ENCODE peak calls at places on chromosomes 16 and 17, in four cellular contexts. E is AG10803; X is cardiac muscle cell; J is CD8-positive, alpha-beta T cell. U is an unnamed sample.

GRCh38 chr16:55000595-55000994 is 69.9 kb downstream of the IRX5 start:
- DNase-seq in J (no peak), X (peak), E (peak), U (no peak)

GRCh38 chr17:7982666-7983065 is 19.7 kb upstream of the GUCY2D start:
- DNase-seq in X (peak), E (peak), J (no peak), U (no peak)

GRCh38 chr16:19707699-19708497 is 10.1 kb downstream of the KNOP1 start:
- DNase-seq in J (no peak), X (no peak), E (no peak), U (no peak)

GRCh38 chr17:36849871-36850348 is 87.4 kb upstream of the LHX1 start:
- DNase-seq in J (no peak), E (peak), X (peak), U (no peak)

GRCh38 chr17:51391992-51392654 is 131.8 kb downstream of the UTP18 start:
- DNase-seq in J (no peak), E (no peak), X (no peak), U (no peak)

GRCh38 chr17:78176548-78177025 is 8.2 kb downstream of the SYNGR2 start:
- DNase-seq in E (peak), J (peak), X (peak), U (peak)

GRCh38 chr17:75827291-75828050 is 16.7 kb downstream of the UNC13D start:
- DNase-seq in J (peak), X (peak), E (peak), U (peak)

GRCh38 chr16:46947900-46948547 is 25.4 kb downstream of the DNAJA2 start:
- DNase-seq in J (no peak), E (peak), X (peak), U (peak)

GRCh38 chr17:40341808-40342574 is 22.5 kb downstream of the GJD3 start:
- DNase-seq in E (peak), X (peak), J (no peak), U (no peak)

GRCh38 chr16:51149721-51150158 is 1.3 kb downstream of the SALL1 start:
- DNase-seq in E (no peak), J (no peak), X (no peak), U (peak)
- H3K4me3 ChIP-seq in E (peak), J (no peak), X (peak), U (peak)

GRCh38 chr16:74865922-74866598 is 91.4 kb upstream of the FA2H start:
- DNase-seq in E (peak), X (peak), J (no peak), U (no peak)

GRCh38 chr16:74868501-74868900 is 93.9 kb upstream of the FA2H start:
- DNase-seq in J (no peak), X (peak), E (peak), U (peak)

GRCh38 chr16:74867281-74867849 is 92.7 kb upstream of the FA2H start:
- DNase-seq in X (no peak), E (no peak), J (no peak), U (no peak)

GRCh38 chr16:74868035-74868434 is 93.4 kb upstream of the FA2H start:
- DNase-seq in J (no peak), X (no peak), E (no peak), U (no peak)

GRCh38 chr16:74862743-74863244 is 88.2 kb upstream of the FA2H start:
- DNase-seq in X (peak), E (peak), J (no peak), U (peak)
- H3K4me3 ChIP-seq in X (no peak), E (no peak), J (no peak), U (no peak)

DNA sequence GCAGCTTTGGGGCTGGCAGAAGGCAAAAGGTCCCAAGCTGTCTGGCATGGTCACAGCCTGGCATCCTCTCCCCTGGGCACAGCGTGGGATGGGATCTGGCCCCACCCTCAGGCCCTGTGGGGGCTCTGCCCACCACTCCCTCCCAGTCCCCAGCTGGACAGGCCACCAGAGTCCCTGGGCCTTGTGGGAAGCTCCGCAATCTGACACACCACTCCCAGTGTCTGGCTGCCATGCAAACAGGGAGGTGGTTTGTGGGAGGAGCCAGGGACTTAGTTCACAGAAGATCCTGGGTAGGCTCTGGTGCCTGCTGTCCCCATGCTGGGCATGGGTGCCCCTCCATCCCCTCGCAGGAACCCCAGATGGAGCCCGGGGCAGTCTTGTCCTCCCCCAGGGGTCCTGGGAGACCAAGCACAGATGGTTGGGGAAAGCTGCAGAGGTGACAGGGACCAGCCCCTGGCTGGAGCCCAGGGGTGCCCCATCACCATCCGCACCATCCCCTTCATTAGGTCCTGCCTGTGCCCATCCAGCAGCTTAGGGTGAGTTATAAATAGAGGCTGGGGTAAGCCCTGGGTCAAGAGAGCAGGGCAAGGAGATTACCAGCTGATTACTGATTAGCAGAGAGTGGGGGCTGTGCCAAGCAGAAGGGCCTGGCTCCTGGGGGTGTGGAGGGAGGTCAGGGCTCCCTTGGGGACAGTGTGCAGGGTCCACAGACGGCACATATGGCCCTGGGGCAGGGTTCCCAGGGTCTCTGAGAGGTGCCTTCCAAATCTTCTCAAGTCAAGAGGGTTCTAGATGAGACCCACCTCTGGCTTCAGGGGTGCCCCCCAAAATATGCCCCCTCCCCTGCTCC is 6.2 kb downstream of the FSCN2 start:
- DNase-seq in E (no peak), X (no peak), J (no peak), U (no peak)
- H3K4me3 ChIP-seq in E (no peak), X (no peak), J (no peak), U (no peak)

GRCh38 chr17:29613856-29614255 is 8.9 kb downstream of the CORO6 start:
- DNase-seq in E (no peak), J (no peak), X (no peak), U (no peak)
- H3K4me3 ChIP-seq in E (peak), J (peak), X (no peak), U (no peak)

GRCh38 chr17:49498037-49498615 is 3.0 kb downstream of the NGFR start:
- DNase-seq in J (no peak), X (no peak), E (no peak), U (no peak)

GRCh38 chr17:49495842-49496182 is 719 bp downstream of the NGFR start:
- DNase-seq in E (no peak), X (no peak), J (no peak), U (peak)

GRCh38 chr17:49496183-49496865 is 1.2 kb downstream of the NGFR start:
- DNase-seq in E (peak), X (peak), J (peak), U (peak)

GRCh38 chr17:49496866-49497146 is 1.7 kb downstream of the NGFR start:
- DNase-seq in J (no peak), X (no peak), E (no peak), U (no peak)

DNA sequence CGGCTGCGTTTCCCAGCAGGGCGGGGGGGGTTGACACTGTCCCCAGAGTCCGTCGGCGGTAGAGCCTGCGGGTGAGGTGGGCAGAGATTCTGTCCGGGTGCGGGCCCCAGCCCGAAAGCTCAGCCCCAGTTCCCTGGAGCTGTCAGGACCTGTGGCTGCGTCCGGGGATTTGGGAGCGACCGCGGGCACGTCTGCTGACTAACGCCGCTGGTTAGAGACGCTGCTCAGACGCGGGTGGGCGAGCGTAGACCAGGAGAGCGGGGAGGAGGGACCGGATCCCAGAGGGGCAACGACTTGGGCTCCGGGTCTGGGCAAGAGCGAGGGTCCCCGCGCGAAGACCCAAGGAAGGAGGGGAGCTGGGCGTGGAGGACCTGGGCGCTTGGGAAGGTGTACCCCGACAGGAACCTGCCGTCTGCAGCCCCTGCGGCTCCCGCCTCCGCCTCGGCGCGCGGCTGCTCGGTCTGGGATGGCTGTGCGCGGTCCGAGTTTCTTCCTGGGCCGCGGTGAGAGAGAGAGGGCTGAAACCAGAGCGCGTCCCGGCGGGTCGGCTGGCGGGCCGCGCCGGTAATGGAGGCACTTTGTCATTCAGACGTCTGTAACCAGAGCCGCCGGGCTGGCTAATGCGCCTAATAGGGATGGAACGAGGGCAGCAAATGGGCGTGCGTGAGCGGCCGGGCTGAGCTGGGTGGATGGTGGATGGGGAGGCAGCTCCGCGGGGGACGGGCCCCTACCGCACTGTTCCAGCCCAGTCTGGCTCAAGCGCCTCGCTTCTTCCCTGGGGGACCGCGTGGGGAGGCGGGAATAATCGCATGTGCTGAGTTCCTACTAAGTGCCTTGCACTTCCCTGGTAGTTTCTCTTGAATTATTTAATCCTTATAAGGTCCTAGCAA is 2.3 kb downstream of the NGFR start:
- DNase-seq in J (peak), X (no peak), E (no peak), U (no peak)
- H3K4me3 ChIP-seq in J (peak), X (peak), E (no peak), U (peak)

DNA sequence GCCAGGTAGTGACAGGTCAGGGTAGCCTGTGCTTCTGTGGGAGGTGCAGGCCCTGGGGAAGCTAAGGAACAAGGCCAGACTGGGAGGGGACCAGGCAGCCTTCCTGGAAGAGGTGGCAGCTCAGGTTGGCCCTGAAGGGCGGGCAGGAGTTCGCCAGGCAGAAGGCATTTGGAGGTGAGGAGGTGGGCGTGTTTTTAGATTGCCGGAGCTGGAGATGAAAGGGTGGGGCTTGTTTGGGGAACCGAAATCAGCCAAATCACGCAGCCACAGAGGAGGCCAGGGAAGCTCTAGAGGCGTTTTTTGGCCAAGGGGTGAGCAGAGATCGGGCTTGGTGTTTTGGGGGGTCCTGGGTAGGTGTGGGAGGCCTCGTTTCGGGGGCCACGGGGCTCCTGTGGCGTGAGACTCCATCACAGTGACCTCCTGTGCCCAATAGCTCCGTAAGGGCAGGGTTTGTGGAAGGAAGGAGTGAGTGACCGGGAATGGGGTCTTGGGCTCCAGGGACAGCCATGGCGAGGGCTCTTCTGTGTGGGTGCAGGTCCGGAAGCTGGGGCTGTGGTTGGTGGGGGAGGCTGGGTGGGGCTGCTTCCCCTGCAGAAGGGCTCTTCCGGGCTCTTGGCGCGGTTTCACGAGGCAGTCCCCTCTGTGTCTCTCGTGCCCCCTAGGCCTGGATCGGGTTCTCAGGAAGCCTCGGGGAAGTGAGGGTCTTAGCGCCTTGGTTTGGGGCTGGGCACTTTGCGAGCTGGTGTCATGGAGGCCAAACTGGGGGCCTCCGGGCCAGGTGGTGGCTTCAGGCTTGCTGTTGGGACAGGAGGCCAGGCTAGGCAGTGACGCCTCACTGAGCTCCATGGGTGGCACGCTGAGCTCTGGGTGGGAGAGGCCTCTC is 7.8 kb downstream of the ADCY7 start:
- DNase-seq in X (no peak), E (no peak), J (peak), U (no peak)
- H3K4me3 ChIP-seq in X (no peak), E (no peak), J (peak), U (no peak)

DNA sequence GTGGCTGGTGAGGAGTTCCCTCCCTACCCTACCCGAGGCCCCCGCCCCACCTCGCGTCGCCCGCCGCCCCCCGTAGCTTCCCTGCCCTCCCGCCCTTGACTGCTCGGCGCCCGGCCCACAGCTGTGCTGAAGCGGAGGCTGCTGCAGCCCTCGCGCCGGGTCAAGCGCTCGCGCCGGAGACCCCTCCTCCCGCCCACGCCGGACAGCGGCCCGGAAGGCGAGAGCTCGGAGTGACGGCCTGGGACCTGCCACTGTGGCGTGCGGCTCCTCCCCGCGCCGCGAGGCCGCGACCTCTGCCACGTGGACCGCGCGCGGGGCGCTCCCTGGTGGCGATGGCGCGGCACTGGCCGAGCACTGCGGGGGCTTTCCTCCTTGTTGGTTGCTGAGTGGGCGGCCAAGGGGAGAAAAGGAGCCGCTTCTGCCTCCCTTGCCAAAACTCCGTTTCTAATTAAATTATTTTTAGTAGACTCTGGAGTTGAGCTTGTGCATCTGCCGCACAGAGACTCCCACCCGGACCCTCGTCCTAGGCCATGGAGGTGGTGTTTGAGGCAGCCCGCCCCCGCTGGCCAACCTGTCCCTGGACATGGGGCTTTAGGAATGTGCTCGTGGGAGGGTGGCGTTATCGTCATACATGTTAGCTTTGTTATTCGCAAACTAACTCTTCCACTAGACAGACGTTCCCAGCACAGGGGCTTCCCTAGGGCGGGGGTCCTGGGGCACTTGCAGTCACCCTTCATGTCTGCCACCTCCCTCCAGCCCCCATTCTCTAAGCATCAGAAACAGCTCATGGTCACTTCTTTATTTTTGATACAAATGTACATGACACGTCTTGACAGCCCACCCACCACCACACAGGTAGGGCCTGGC is 4.4 kb downstream of the TP53I13 start:
- DNase-seq in X (peak), J (peak), E (peak), U (no peak)
- H3K4me3 ChIP-seq in X (no peak), J (no peak), E (no peak), U (no peak)

GRCh38 chr16:85312174-85312573 is 199.9 kb upstream of the CIBAR2 start:
- DNase-seq in X (no peak), E (no peak), J (no peak), U (no peak)

GRCh38 chr16:85311741-85312140 is 199.5 kb upstream of the CIBAR2 start:
- DNase-seq in E (no peak), X (no peak), J (no peak), U (no peak)

GRCh38 chr16:85309656-85310587 is 197.7 kb upstream of the CIBAR2 start:
- DNase-seq in E (no peak), J (peak), X (no peak), U (no peak)

GRCh38 chr16:85312642-85313540 is 200.6 kb upstream of the CIBAR2 start:
- DNase-seq in X (peak), J (no peak), E (no peak), U (no peak)

GRCh38 chr16:85310868-85311585 is 198.8 kb upstream of the CIBAR2 start:
- DNase-seq in X (no peak), J (peak), E (no peak), U (no peak)
- H3K4me3 ChIP-seq in X (no peak), J (peak), E (no peak), U (no peak)

GRCh38 chr16:67199808-67200198 is 872 bp downstream of the ELMO3 start:
- DNase-seq in E (no peak), J (no peak), X (no peak), U (no peak)

GRCh38 chr16:67197704-67198103 is 1.2 kb upstream of the ELMO3 start:
- DNase-seq in E (no peak), X (no peak), J (no peak), U (no peak)

GRCh38 chr16:67196881-67197280 is 2.0 kb upstream of the ELMO3 start:
- DNase-seq in J (no peak), X (no peak), E (no peak), U (no peak)

GRCh38 chr16:67199011-67199807 is at the start of gene ELMO3:
- DNase-seq in J (no peak), X (no peak), E (no peak), U (no peak)

DNA sequence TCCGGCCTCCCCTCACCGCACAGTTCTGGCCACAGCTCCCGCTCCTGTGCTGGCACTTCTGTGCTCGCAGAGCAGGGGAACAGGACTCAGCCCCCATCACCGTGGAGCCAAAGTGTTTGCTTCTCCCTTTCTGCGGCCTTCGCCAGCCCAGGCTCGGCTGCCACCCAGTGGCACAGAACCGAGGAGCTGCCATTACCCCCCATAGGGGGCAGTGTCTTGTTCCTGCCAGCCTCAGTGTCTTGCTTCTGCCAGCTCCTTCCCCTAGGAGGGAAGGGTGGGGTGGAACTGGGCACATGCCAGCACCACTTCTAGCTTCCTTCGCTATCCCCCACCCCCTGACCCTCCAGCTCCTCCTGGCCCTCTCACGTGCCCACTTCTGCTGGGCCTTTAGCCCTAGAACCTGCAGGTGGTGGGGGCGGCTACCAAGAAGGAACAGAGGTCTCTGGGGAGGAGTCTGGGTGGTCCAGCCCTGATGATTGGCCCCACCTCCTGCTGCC is 645 bp upstream of the ELMO3 start:
- DNase-seq in X (peak), E (peak), J (no peak), U (no peak)
- H3K4me3 ChIP-seq in X (no peak), E (no peak), J (no peak), U (no peak)

DNA sequence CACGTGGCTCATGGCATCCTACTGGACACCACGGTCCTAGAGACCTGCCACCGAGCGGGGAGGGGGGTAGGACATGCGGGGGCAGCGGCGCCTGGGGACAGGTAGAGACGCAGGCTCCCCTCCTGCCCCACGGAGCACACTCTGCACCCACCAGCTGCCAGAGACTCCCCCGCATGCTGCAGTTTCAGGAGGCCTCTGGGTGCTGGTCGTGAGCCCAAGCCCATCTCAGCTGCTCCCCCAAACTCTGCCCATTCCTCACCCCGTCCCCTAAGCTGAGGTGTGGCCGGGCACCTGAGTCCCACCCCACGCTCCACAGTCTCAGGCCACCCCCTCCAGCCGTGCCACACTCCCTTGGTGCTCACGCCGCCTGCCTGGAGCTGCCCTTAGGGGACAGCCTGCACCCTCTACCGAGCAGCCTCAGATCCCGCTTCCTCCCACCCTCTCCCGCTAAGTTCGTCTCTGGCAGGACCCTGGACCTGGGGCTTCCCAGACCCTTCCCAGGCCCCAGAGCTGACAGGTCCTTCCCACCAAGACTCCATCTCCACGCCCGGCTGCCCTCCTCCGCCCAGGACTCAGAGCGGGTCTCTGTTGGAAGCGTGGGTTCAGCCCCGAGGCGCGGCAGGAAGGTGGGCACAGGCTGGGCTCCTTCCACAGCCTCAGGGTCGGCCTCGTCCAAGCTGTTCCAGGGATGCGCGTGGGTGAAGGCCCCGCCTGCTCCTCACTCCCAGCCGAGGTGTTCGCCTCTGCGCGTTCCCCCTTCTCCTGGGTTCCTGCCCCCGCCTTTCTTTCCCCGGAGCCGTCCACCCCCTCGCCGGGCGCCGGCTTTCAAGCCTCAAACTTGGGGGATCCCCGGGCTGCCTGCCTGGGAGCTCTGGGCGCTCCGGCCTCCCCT is 1.3 kb downstream of the RAB40B start:
- DNase-seq in X (no peak), J (no peak), E (no peak), U (no peak)
- H3K4me3 ChIP-seq in X (peak), J (peak), E (peak), U (peak)

U was measured in HAP-1.